ENCODE peak calls at places on chromosome 15, in eight cellular contexts. F is HCT116, M is GM23338, A is K562, T is H1, J is HepG2, D is GM12878, P is endothelial cell of umbilical vein. X is an unnamed sample.

GRCh38 chr15:34360298-34360697 is 6.7 kb downstream of the LPCAT4 start:
- DNase-seq in T (no peak), F (peak; percentile 56), A (no peak), J (no peak), M (peak; percentile 71), P (no peak), D (no peak), X (no peak)

GRCh38 chr15:68328485-68328884 is 50.9 kb downstream of the FEM1B start:
- DNase-seq in M (no peak), F (no peak), P (no peak), J (no peak), A (no peak), D (no peak), T (no peak), X (no peak)

GRCh38 chr15:39704684-39705083 is 78.0 kb downstream of the FSIP1 start:
- DNase-seq in D (no peak), T (peak; percentile 25), J (no peak), F (no peak), M (peak; percentile 39), P (no peak), A (peak; percentile 30), X (no peak)

GRCh38 chr15:48336940-48337339 is 5.7 kb downstream of the DUT start:
- DNase-seq in F (peak; percentile 8), D (no peak), P (peak; percentile 10), A (peak; percentile 39), J (peak; percentile 36), T (no peak), M (peak; percentile 71), X (no peak)

GRCh38 chr15:98745650-98746374 is 97.5 kb downstream of the IGF1R start:
- DNase-seq in M (no peak), D (no peak), T (no peak), P (no peak), J (no peak), F (no peak), A (no peak), X (no peak)

GRCh38 chr15:68106656-68107055 is 52.5 kb downstream of the PIAS1 start:
- DNase-seq in M (peak; percentile 68), A (no peak), T (no peak), D (no peak), J (peak; percentile 9), P (no peak), F (no peak), X (no peak)

GRCh38 chr15:101536166-101536874 is 46.8 kb upstream of the PCSK6 start:
- DNase-seq in T (no peak), D (no peak), A (no peak), P (no peak), F (no peak), M (no peak), J (no peak), X (no peak)

GRCh38 chr15:37181339-37181738 is 81.0 kb upstream of the MEIS2 start:
- DNase-seq in J (no peak), P (no peak), F (no peak), D (no peak), A (no peak), M (no peak), T (no peak), X (no peak)

GRCh38 chr15:58332676-58333400 is 99.0 kb upstream of the LIPC start:
- DNase-seq in P (no peak), D (no peak), M (no peak), F (no peak), A (peak; percentile 36), J (peak; percentile 77), T (no peak), X (no peak)

GRCh38 chr15:86382341-86382740 is 302.7 kb downstream of the AGBL1 start:
- DNase-seq in M (no peak), P (no peak), D (no peak), F (no peak), T (no peak), A (no peak), J (no peak), X (no peak)

GRCh38 chr15:71362556-71362955 is 247.3 kb downstream of the THSD4 start:
- DNase-seq in D (no peak), F (no peak), J (no peak), T (no peak), P (no peak), M (no peak), A (no peak), X (no peak)

GRCh38 chr15:98616397-98616796 is 31.9 kb upstream of the IGF1R start:
- DNase-seq in D (no peak), J (peak; percentile 5), F (no peak), T (no peak), M (no peak), P (no peak), A (no peak), X (no peak)

GRCh38 chr15:47477253-47477652 is 240.1 kb upstream of the SEMA6D start:
- DNase-seq in M (no peak), P (no peak), A (no peak), D (no peak), F (no peak), J (no peak), T (no peak), X (peak; percentile 24)

DNA sequence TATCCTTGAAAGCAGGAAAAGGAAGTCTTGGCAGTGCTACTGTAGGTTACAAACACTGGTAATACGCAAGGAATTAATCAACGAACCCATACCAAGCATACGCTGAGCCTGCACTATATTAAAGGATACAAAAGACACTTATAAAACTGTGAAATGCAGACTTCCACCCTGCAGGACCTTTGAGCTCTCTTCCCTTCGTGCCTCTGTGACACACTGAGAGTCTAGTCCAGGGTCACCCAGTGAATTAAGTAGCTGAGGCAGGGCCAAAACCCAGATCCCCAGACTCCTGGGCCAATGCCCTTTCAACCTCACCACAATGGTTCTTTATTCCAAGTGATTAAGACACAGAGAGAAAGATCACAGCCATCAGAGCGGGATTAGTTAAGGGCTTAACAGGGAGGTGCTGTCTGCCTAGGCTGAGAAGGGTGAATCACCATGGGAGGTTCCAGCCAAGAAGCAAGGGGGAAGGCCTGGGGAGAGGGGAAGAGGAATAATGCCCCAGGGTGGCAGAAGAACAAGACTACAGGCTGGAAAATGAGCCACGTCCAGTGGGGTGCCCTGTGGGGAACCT is 6.8 kb downstream of the ANXA2 start:
- DNase-seq in J (peak; percentile 88), F (peak; percentile 87), M (peak; percentile 61), P (peak; percentile 87), T (no peak), A (no peak), D (no peak), X (no peak)
- TF ChIP-seq POLR2AphosphoS5 in J (no peak), F (peak; percentile 53), M (no peak), P (no peak), T (no peak), A (no peak), D (no peak), X (no peak)

GRCh38 chr15:45113380-45113990 is 487 bp downstream of the DUOX2 start:
- DNase-seq in M (no peak), P (no peak), T (no peak), D (no peak), J (no peak), A (no peak), F (no peak), X (no peak)
- TF ChIP-seq EZH2 in M (no peak), P (peak; percentile 68), T (no peak), D (no peak), J (peak; percentile 9), A (no peak), F (no peak), X (no peak)

GRCh38 chr15:93703092-93703785 is 528.1 kb upstream of the MCTP2 start:
- DNase-seq in D (no peak), P (no peak), F (no peak), M (no peak), A (no peak), T (no peak), J (no peak), X (no peak)
- TF ChIP-seq POLR2AphosphoS5 in D (no peak), P (no peak), F (no peak), M (no peak), A (no peak), T (no peak), J (no peak), X (no peak)

GRCh38 chr15:89413877-89414276 is 79.3 kb upstream of the POLG start:
- DNase-seq in T (no peak), P (no peak), A (no peak), F (no peak), M (no peak), D (no peak), J (no peak), X (no peak)

GRCh38 chr15:89419370-89419984 is 76.9 kb downstream of the RHCG start:
- DNase-seq in F (no peak), D (no peak), T (no peak), M (peak; percentile 94), P (peak; percentile 23), A (peak; percentile 74), J (peak; percentile 18), X (no peak)

GRCh38 chr15:89417206-89417725 is 79.1 kb downstream of the RHCG start:
- DNase-seq in T (no peak), J (no peak), P (no peak), D (no peak), A (no peak), M (no peak), F (no peak), X (no peak)

GRCh38 chr15:89414571-89414970 is 79.9 kb upstream of the POLG start:
- DNase-seq in M (no peak), D (no peak), T (no peak), J (no peak), F (no peak), P (no peak), A (no peak), X (no peak)

DNA sequence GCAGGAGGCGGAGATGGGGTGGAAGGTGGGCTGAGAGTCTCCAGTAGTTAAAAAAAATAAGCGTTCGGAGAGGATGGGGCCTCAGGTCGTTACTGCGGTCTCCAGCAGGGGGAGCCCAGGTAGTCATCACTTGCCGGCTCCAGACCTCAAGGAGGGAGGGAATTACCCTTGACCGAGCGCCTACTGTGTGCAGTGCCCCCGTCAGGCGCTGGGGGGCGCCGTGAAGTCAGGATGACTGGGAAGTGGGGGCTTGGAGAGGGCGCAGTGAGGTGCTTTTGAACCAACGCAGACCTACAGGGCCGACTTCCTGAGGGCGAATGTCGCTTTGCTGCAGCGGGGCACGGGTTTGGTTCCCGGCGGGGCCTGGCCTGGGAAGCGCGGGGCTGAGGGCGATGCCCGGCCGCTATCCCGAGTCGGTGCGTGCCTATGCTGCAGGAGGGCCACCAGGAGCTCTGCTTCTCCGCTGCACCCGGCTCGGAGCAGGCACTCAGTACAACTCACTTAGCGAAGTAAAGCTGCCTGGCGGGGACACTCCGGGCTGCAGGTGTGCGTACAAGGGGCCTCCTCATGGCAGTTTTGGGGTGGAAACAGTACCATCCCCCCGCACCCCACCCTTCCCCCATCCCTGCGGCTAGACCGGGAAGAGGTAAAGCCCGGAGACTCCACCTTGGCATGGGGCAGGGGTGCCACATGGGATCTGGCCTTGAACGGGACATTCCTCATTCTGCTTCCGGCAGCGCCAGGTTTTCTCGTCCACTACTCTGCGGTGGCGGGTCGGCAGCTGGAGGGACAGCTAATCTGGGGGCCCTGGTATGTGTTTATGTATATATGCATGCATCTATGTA is 79.8 kb downstream of the RHCG start:
- DNase-seq in A (peak; percentile 90), M (peak; percentile 97), F (peak; percentile 71), P (peak; percentile 71), T (peak; percentile 95), D (no peak), J (peak; percentile 66), X (no peak)
- TF ChIP-seq EZH2 in A (no peak), M (peak; percentile 40), F (no peak), P (peak; percentile 76), T (peak; percentile 65), D (no peak), J (no peak), X (no peak)